ENCODE peak calls at places on chromosomes 5 and 9, in five cellular contexts. One of them, this sample, is unnamed.

GRCh38 chr5:181100121-181101015 is 30.6 kb downstream of the OR2V1 start:
- DNase-seq in tibial nerve: no peak
- DNase-seq in A549: no peak
- DNase-seq in IMR-90: no peak
- DNase-seq in body of pancreas: no peak
- DNase-seq in this sample: peak; percentile 49

GRCh38 chr5:109757490-109757889 is 67.8 kb downstream of the MAN2A1 start:
- DNase-seq in tibial nerve: no peak
- DNase-seq in IMR-90: no peak
- DNase-seq in A549: no peak
- DNase-seq in body of pancreas: no peak
- DNase-seq in this sample: no peak

GRCh38 chr5:109364977-109365376 is 44.8 kb downstream of the PJA2 start:
- DNase-seq in body of pancreas: no peak
- DNase-seq in A549: no peak
- DNase-seq in IMR-90: no peak
- DNase-seq in tibial nerve: no peak
- DNase-seq in this sample: no peak

GRCh38 chr9:132150256-132150655 is 11.6 kb upstream of the NTNG2 start:
- DNase-seq in body of pancreas: no peak
- DNase-seq in tibial nerve: no peak
- DNase-seq in A549: no peak
- DNase-seq in IMR-90: no peak
- DNase-seq in this sample: no peak

GRCh38 chr5:51632027-51632426 is 248.8 kb downstream of the ISL1 start:
- DNase-seq in body of pancreas: no peak
- DNase-seq in tibial nerve: no peak
- DNase-seq in IMR-90: no peak
- DNase-seq in A549: no peak
- DNase-seq in this sample: no peak

GRCh38 chr5:19855929-19856328 is 132.1 kb downstream of the CDH18 start:
- DNase-seq in tibial nerve: no peak
- DNase-seq in IMR-90: peak; percentile 73
- DNase-seq in body of pancreas: no peak
- DNase-seq in A549: no peak
- DNase-seq in this sample: no peak

GRCh38 chr5:179219661-179220620 is 125.3 kb downstream of the ADAMTS2 start:
- DNase-seq in body of pancreas: no peak
- DNase-seq in A549: no peak
- DNase-seq in IMR-90: no peak
- DNase-seq in tibial nerve: no peak
- DNase-seq in this sample: no peak

GRCh38 chr5:111227805-111228204 is 3.6 kb downstream of the CAMK4 start:
- DNase-seq in IMR-90: peak; percentile 16
- DNase-seq in A549: no peak
- DNase-seq in body of pancreas: no peak
- DNase-seq in tibial nerve: no peak
- DNase-seq in this sample: no peak

GRCh38 chr9:118533101-118533500 is 828.9 kb downstream of the TLR4 start:
- DNase-seq in A549: no peak
- DNase-seq in body of pancreas: no peak
- DNase-seq in tibial nerve: no peak
- DNase-seq in IMR-90: no peak
- DNase-seq in this sample: no peak

GRCh38 chr9:114518599-114519022 is 13.3 kb upstream of the WHRN start:
- DNase-seq in body of pancreas: no peak
- DNase-seq in IMR-90: no peak
- DNase-seq in A549: no peak
- DNase-seq in tibial nerve: no peak
- DNase-seq in this sample: no peak

GRCh38 chr5:161547573-161548471 is 1.3 kb upstream of the GABRB2 start:
- DNase-seq in A549: no peak
- DNase-seq in body of pancreas: peak; percentile 17
- DNase-seq in IMR-90: no peak
- DNase-seq in tibial nerve: no peak
- DNase-seq in this sample: no peak

GRCh38 chr5:112691758-112692157 is 45.9 kb upstream of the APC start:
- DNase-seq in IMR-90: peak; percentile 43
- DNase-seq in tibial nerve: no peak
- DNase-seq in body of pancreas: peak; percentile 40
- DNase-seq in A549: peak; percentile 38
- DNase-seq in this sample: peak; percentile 76

GRCh38 chr5:178180141-178180863 is 6.9 kb downstream of the GMCL2 start:
- DNase-seq in A549: no peak
- DNase-seq in tibial nerve: no peak
- DNase-seq in body of pancreas: no peak
- DNase-seq in IMR-90: no peak
- DNase-seq in this sample: no peak

GRCh38 chr5:3678801-3679200 is 83.2 kb downstream of the IRX1 start:
- DNase-seq in IMR-90: no peak
- DNase-seq in tibial nerve: no peak
- DNase-seq in A549: no peak
- DNase-seq in body of pancreas: no peak
- DNase-seq in this sample: no peak

GRCh38 chr5:153660919-153661318 is 170.4 kb downstream of the GRIA1 start:
- DNase-seq in IMR-90: peak; percentile 10
- DNase-seq in A549: no peak
- DNase-seq in tibial nerve: no peak
- DNase-seq in body of pancreas: no peak
- DNase-seq in this sample: no peak

GRCh38 chr5:33843579-33843978 is 48.2 kb downstream of the ADAMTS12 start:
- DNase-seq in A549: no peak
- DNase-seq in tibial nerve: no peak
- DNase-seq in IMR-90: peak; percentile 87
- DNase-seq in body of pancreas: no peak
- DNase-seq in this sample: no peak

GRCh38 chr9:134778841-134779411 is 101.7 kb upstream of the FCN2 start:
- DNase-seq in body of pancreas: peak; percentile 52
- DNase-seq in tibial nerve: peak; percentile 58
- DNase-seq in A549: peak; percentile 65
- DNase-seq in IMR-90: peak; percentile 46
- DNase-seq in this sample: no peak

GRCh38 chr9:93670208-93671029 is 94.0 kb downstream of the PHF2 start:
- DNase-seq in A549: no peak
- DNase-seq in tibial nerve: no peak
- DNase-seq in IMR-90: peak; percentile 13
- DNase-seq in body of pancreas: peak; percentile 11
- DNase-seq in this sample: peak; percentile 71

GRCh38 chr5:149141224-149141956 is at the start of gene ABLIM3:
- DNase-seq in body of pancreas: peak; percentile 64
- DNase-seq in A549: peak; percentile 88
- DNase-seq in IMR-90: peak; percentile 55
- DNase-seq in tibial nerve: peak; percentile 63
- DNase-seq in this sample: peak; percentile 61

GRCh38 chr5:171999100-171999499 is 7.3 kb downstream of the FBXW11 start:
- DNase-seq in body of pancreas: no peak
- DNase-seq in IMR-90: no peak
- DNase-seq in tibial nerve: no peak
- DNase-seq in A549: no peak
- DNase-seq in this sample: no peak

GRCh38 chr9:85742630-85742928 is 825 bp upstream of the AGTPBP1 start:
- DNase-seq in tibial nerve: no peak
- DNase-seq in A549: no peak
- DNase-seq in body of pancreas: no peak
- DNase-seq in IMR-90: peak; percentile 72
- DNase-seq in this sample: peak; percentile 45

GRCh38 chr9:85740821-85741111 is 988 bp downstream of the AGTPBP1 start:
- DNase-seq in IMR-90: peak; percentile 7
- DNase-seq in A549: no peak
- DNase-seq in body of pancreas: no peak
- DNase-seq in tibial nerve: no peak
- DNase-seq in this sample: no peak

GRCh38 chr9:85743290-85744128 is 1.8 kb upstream of the AGTPBP1 start:
- DNase-seq in A549: peak; percentile 27
- DNase-seq in tibial nerve: peak; percentile 8
- DNase-seq in IMR-90: peak; percentile 86
- DNase-seq in body of pancreas: no peak
- DNase-seq in this sample: peak; percentile 66

GRCh38 chr9:85741875-85742629 is at the start of gene AGTPBP1:
- DNase-seq in A549: peak; percentile 64
- DNase-seq in tibial nerve: peak; percentile 89
- DNase-seq in body of pancreas: peak; percentile 97
- DNase-seq in IMR-90: peak; percentile 87
- DNase-seq in this sample: peak; percentile 98

DNA sequence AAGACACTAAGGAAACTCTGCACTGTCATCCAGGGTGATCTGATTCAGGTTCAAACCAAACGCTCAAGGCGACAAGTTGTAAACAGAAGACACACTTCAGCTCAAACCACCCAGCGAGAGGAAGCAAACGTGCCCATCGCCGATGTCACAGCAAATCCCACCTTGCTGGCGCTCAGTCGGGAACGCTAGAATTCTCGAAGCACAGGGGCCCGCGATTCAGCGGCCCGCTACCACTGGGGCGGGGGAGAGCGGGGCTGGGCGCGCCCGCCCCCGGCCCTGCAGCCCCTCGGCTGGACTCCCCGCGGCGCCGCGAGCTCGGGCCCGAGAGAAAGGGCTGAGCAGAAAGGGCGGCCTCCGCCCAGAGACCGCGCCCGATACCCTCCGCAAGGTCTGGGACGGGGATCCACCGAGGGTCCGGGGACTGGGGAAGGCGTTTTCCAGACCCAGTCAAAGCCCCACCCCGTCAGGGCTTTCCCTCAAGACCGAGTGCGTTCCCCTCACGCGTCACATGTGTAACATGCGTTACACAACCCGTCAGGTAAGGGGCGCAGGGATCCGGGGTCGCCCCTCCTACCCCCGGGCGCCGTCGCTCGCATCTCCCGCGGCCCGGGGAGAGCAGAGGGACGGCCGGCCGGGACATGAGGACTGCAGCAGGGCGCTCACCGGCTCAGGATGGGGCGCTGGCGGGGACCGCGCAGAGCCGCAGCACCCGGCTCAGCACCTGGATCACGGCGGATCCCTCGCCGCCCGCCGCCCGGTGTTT is 461 bp downstream of the AGTPBP1 start:
- DNase-seq in IMR-90: peak; percentile 8
- DNase-seq in A549: peak; percentile 28
- DNase-seq in body of pancreas: peak; percentile 52
- DNase-seq in tibial nerve: peak; percentile 27
- DNase-seq in this sample: peak; percentile 79
- TF ChIP-seq POLR2A in IMR-90: no peak
- TF ChIP-seq POLR2A in A549: no peak
- TF ChIP-seq POLR2A in body of pancreas: peak; percentile 43
- TF ChIP-seq POLR2A in tibial nerve: no peak
- TF ChIP-seq POLR2A in this sample: peak; percentile 52

DNA sequence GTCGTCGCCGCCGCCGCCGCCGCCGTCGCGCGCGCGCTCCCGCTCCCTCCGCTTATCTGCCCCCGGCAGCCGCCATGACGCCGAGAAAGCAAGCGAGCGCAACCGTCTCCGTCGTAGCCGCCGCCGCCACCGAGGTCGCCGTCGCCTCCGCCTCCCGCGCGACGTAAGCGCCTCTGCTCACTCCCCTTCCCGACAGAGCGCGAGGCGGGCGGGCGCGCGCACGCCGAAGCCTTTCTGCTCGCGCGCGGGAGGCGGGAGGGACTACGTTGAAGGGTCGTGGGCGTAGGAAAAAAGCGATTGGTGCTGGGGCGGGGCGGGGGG is at the start of gene CHD1:
- DNase-seq in tibial nerve: peak; percentile 90
- DNase-seq in A549: peak; percentile 78
- DNase-seq in body of pancreas: peak; percentile 95
- DNase-seq in IMR-90: peak; percentile 94
- DNase-seq in this sample: peak; percentile 99
- TF ChIP-seq POLR2A in tibial nerve: peak; percentile 92
- TF ChIP-seq POLR2A in A549: peak; percentile 21
- TF ChIP-seq POLR2A in body of pancreas: no peak
- TF ChIP-seq POLR2A in IMR-90: peak; percentile 33
- TF ChIP-seq POLR2A in this sample: no peak

GRCh38 chr5:168329302-168329701 is 37.9 kb downstream of the WWC1 start:
- DNase-seq in tibial nerve: no peak
- DNase-seq in A549: no peak
- DNase-seq in body of pancreas: no peak
- DNase-seq in IMR-90: peak; percentile 35
- DNase-seq in this sample: no peak
- TF ChIP-seq POLR2A in tibial nerve: no peak
- TF ChIP-seq POLR2A in A549: no peak
- TF ChIP-seq POLR2A in body of pancreas: no peak
- TF ChIP-seq POLR2A in IMR-90: no peak
- TF ChIP-seq POLR2A in this sample: no peak

DNA sequence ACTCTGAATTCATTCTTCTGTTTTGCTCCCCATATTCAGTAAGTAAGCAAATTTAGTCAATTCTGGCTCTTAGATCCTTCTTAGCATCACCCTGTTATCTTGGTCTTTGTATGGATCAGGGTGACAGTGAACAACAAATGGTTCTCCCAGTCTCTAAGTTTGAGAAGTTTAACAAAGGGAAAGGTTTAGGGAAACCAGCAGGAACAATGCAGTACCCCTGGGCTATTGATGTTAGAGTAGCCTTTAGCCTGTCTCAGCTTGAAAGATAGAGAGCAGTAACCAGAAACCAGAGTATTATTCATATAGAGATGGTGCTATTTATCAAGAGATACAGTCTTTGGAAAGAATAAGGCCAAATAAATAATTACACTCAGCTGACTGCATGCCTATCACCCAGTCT is 241.8 kb downstream of the CDH12 start:
- DNase-seq in IMR-90: no peak
- DNase-seq in tibial nerve: no peak
- DNase-seq in body of pancreas: no peak
- DNase-seq in A549: no peak
- DNase-seq in this sample: no peak
- TF ChIP-seq POLR2A in IMR-90: no peak
- TF ChIP-seq POLR2A in tibial nerve: no peak
- TF ChIP-seq POLR2A in body of pancreas: no peak
- TF ChIP-seq POLR2A in A549: no peak
- TF ChIP-seq POLR2A in this sample: no peak

GRCh38 chr5:140398379-140398811 is 3.2 kb upstream of the ANKHD1 start:
- DNase-seq in IMR-90: no peak
- DNase-seq in A549: peak; percentile 8
- DNase-seq in tibial nerve: no peak
- DNase-seq in body of pancreas: no peak
- DNase-seq in this sample: no peak

GRCh38 chr5:140400730-140401361 is 787 bp upstream of the ANKHD1 start:
- DNase-seq in body of pancreas: peak; percentile 93
- DNase-seq in IMR-90: peak; percentile 97
- DNase-seq in A549: peak; percentile 97
- DNase-seq in tibial nerve: peak; percentile 87
- DNase-seq in this sample: peak; percentile 96

GRCh38 chr5:140402258-140403074 is 833 bp downstream of the ANKHD1 start:
- DNase-seq in A549: peak; percentile 44
- DNase-seq in body of pancreas: peak; percentile 47
- DNase-seq in tibial nerve: peak; percentile 19
- DNase-seq in IMR-90: peak; percentile 29
- DNase-seq in this sample: peak; percentile 81

GRCh38 chr5:140403613-140404012 is 2.0 kb downstream of the ANKHD1 start:
- DNase-seq in body of pancreas: no peak
- DNase-seq in tibial nerve: no peak
- DNase-seq in IMR-90: no peak
- DNase-seq in A549: no peak
- DNase-seq in this sample: peak; percentile 20

GRCh38 chr5:140401362-140402257 is at the start of gene ANKHD1:
- DNase-seq in tibial nerve: peak; percentile 99
- DNase-seq in A549: peak; percentile 97
- DNase-seq in body of pancreas: peak; percentile 99
- DNase-seq in IMR-90: peak; percentile 100
- DNase-seq in this sample: peak; percentile 100
- TF ChIP-seq POLR2A in tibial nerve: peak; percentile 98
- TF ChIP-seq POLR2A in A549: peak; percentile 85
- TF ChIP-seq POLR2A in body of pancreas: peak; percentile 96
- TF ChIP-seq POLR2A in IMR-90: peak; percentile 76
- TF ChIP-seq POLR2A in this sample: peak; percentile 93